ENCODE peak calls at places on chromosomes 11 and 22, in six cellular contexts. Z is cardiac muscle cell; M is stimulated activated CD4-positive, alpha-beta T cell treated with anti-CD3 and anti-CD28 coated beads, TNF-alpha, amount 100 ng/mL, for 48 hours; X is endothelial cell; Q is HT-29; P is adipocyte. L is an unnamed sample.
A peak's percentile ranks its signal among the peaks of the same experiment; 100 is the strongest.

GRCh38 chr11:47977651-47978050 is 2.7 kb upstream of the PTPRJ start:
- DNase-seq in Z (no peak), M (no peak), X (no peak), Q (no peak), P (peak; percentile 43), L (no peak)

GRCh38 chr22:49233507-49234100 is 594.1 kb downstream of the BRD1 start:
- DNase-seq in Z (no peak), M (no peak), X (no peak), Q (no peak), P (no peak), L (no peak)

GRCh38 chr11:13963949-13964770 is 1.6 kb downstream of the SPON1 start:
- DNase-seq in Z (peak; percentile 31), M (no peak), X (peak; percentile 41), Q (no peak), P (no peak), L (no peak)

GRCh38 chr11:130646881-130647280 is 198.4 kb downstream of the ADAMTS15 start:
- DNase-seq in Z (no peak), M (no peak), X (no peak), Q (no peak), P (no peak), L (no peak)

GRCh38 chr11:105100206-105100605 is 39.4 kb downstream of the CARD18 start:
- DNase-seq in Z (no peak), M (no peak), X (no peak), Q (peak; percentile 17), P (no peak), L (no peak)

GRCh38 chr11:105611414-105611813 is 1.5 kb downstream of the GRIA4 start:
- DNase-seq in Z (peak; percentile 2), M (no peak), X (no peak), Q (no peak), P (peak; percentile 12), L (no peak)

GRCh38 chr11:72828081-72828567 is 13.9 kb downstream of the ATG16L2 start:
- DNase-seq in Z (no peak), M (no peak), X (no peak), Q (peak; percentile 40), P (no peak), L (peak; percentile 69)

GRCh38 chr11:73995247-73995646 is 12.6 kb upstream of the UCP2 start:
- DNase-seq in Z (no peak), M (no peak), X (no peak), Q (no peak), P (no peak), L (no peak)

GRCh38 chr11:118841469-118842222 is 42.0 kb upstream of the CXCR5 start:
- DNase-seq in Z (no peak), M (peak; percentile 34), X (no peak), Q (no peak), P (no peak), L (no peak)

GRCh38 chr11:131815631-131816030 is 445.2 kb downstream of the NTM start:
- DNase-seq in Z (peak; percentile 56), M (no peak), X (no peak), Q (no peak), P (no peak), L (no peak)

GRCh38 chr22:45515678-45516077 is 13.0 kb downstream of the FBLN1 start:
- DNase-seq in Z (no peak), M (no peak), X (no peak), Q (no peak), P (no peak), L (no peak)

GRCh38 chr11:33478111-33478573 is 221.0 kb downstream of the HIPK3 start:
- DNase-seq in Z (peak; percentile 11), M (no peak), X (no peak), Q (no peak), P (no peak), L (peak; percentile 70)

GRCh38 chr11:8019671-8020597 is 32.8 kb downstream of the EIF3F start:
- DNase-seq in Z (peak; percentile 36), M (no peak), X (peak; percentile 17), Q (no peak), P (peak; percentile 74), L (peak; percentile 6)

GRCh38 chr11:23509023-23509422 is 648.7 kb upstream of the CCDC179 start:
- DNase-seq in Z (no peak), M (no peak), X (no peak), Q (no peak), P (peak; percentile 17), L (no peak)

GRCh38 chr22:40031766-40032470 is 37.2 kb downstream of the FAM83F start:
- DNase-seq in Z (no peak), M (no peak), X (no peak), Q (no peak), P (peak; percentile 33), L (no peak)

GRCh38 chr11:134513585-134514120 is 101.6 kb upstream of the B3GAT1 start:
- DNase-seq in Z (no peak), M (no peak), X (no peak), Q (no peak), P (no peak), L (no peak)

GRCh38 chr22:44578516-44579230 is 80.6 kb upstream of the RTL6 start:
- DNase-seq in Z (no peak), M (no peak), X (no peak), Q (no peak), P (no peak), L (no peak)

GRCh38 chr11:71518506-71519471 is 8.3 kb upstream of the KRTAP5-7 start:
- DNase-seq in Z (no peak), M (no peak), X (no peak), Q (no peak), P (no peak), L (no peak)

GRCh38 chr22:45709866-45710265 is 38.2 kb downstream of the ATXN10 start:
- DNase-seq in Z (no peak), M (no peak), X (no peak), Q (no peak), P (peak; percentile 36), L (no peak)

GRCh38 chr11:125141686-125142535 is 22.6 kb upstream of the PKNOX2 start:
- DNase-seq in Z (peak; percentile 66), M (peak; percentile 39), X (peak; percentile 84), Q (peak; percentile 55), P (peak; percentile 72), L (peak; percentile 17)

GRCh38 chr11:47858169-47858543 is 10.0 kb upstream of the NUP160 start:
- DNase-seq in Z (no peak), M (no peak), X (no peak), Q (no peak), P (peak; percentile 78), L (no peak)

GRCh38 chr11:66420671-66421476 is at the start of gene NPAS4:
- DNase-seq in Z (peak; percentile 32), M (no peak), X (no peak), Q (no peak), P (no peak), L (peak; percentile 86)